ENCODE peak calls at places on chromosomes 13 and 19, in four cellular contexts. V is tibial nerve, N is IMR-90, M is right lobe of liver. D is an unnamed sample.
A peak's percentile ranks its signal among the peaks of the same experiment; 100 is the strongest.

GRCh38 chr13:111962431-111962891 is 104.5 kb upstream of the SOX1 start:
- DNase-seq in M (peak; percentile 46), N (no peak), V (no peak), D (no peak)

GRCh38 chr19:47122359-47123335 is 8.0 kb upstream of the SAE1 start:
- DNase-seq in V (no peak), M (no peak), N (peak; percentile 83), D (no peak)

GRCh38 chr19:17944301-17944700 is 11.5 kb downstream of the CCDC124 start:
- DNase-seq in M (no peak), V (no peak), N (peak; percentile 88), D (peak; percentile 73)

GRCh38 chr19:53993448-53993847 is 2.0 kb downstream of the CACNG6 start:
- DNase-seq in V (no peak), N (no peak), M (no peak), D (no peak)

GRCh38 chr19:45564131-45564780 is 20.3 kb downstream of the OPA3 start:
- DNase-seq in N (no peak), M (no peak), V (no peak), D (no peak)

GRCh38 chr13:89315287-89315686 is 1644.1 kb downstream of the SLITRK5 start:
- DNase-seq in V (no peak), M (no peak), N (no peak), D (no peak)

GRCh38 chr19:6271251-6271650 is 8.5 kb downstream of the MLLT1 start:
- DNase-seq in M (no peak), N (peak; percentile 43), V (no peak), D (no peak)

GRCh38 chr19:48837586-48838191 is 1.4 kb upstream of the HSD17B14 start:
- DNase-seq in M (no peak), N (no peak), V (no peak), D (no peak)

GRCh38 chr19:55813906-55814305 is 17.9 kb downstream of the NLRP11 start:
- DNase-seq in V (no peak), M (no peak), N (no peak), D (no peak)

GRCh38 chr13:111937763-111938375 is 129.1 kb upstream of the SOX1 start:
- DNase-seq in N (no peak), V (no peak), M (no peak), D (peak; percentile 27)

GRCh38 chr13:108877300-108877699 is 247.9 kb downstream of the MYO16 start:
- DNase-seq in M (no peak), N (peak; percentile 51), V (no peak), D (no peak)

GRCh38 chr19:18659281-18660050 is 22.6 kb downstream of the KLHL26 start:
- DNase-seq in V (peak; percentile 34), N (no peak), M (no peak), D (no peak)

DNA sequence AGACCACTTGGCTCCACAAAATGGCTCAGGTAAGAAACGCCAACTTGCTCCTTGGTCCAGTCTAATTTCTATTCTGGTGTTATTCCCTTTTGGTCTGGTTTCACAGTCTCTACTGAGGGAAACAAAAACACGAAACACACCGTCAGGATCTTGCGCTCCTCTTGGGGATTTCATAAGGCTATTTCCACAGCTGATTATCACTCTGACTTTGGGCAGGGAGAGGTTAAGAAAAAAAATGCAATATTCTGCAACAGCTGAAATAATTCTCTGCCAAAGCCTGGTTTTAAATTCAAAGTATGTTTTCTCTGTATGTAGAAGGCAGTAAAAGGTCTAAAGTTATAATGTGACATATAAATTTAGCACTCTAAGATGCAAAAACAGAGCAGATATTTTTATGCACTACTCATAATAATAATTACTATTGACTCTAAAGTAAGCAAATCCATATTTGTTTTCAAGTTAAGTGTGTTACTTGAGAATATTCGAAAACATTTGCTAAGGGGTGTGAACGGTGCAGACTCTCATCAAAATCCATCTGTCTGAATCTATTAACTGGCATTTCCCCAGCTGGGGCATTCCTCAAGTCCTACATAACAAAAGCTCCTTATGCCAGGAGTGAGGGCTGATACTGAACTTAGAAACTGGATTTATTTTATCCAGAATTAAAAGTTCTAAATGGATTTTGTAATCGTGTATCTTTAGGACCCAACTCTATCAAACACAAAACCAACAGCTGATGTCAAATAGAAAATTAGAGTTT is 38.4 kb upstream of the STARD13 start:
- DNase-seq in N (peak; percentile 63), M (no peak), V (no peak), D (no peak)
- H3K4me1 ChIP-seq in N (peaks cover 24% of the 10 kb centered on the region), M (no peaks in the 10 kb centered on the region), V (peaks cover 36% of the 10 kb centered on the region), D (no peaks in the 10 kb centered on the region)

GRCh38 chr19:7376151-7376852 is 27.6 kb downstream of the ARHGEF18 start:
- DNase-seq in N (no peak), V (no peak), M (no peak), D (no peak)

GRCh38 chr19:7370546-7370945 is 21.8 kb downstream of the ARHGEF18 start:
- DNase-seq in V (no peak), M (no peak), N (no peak), D (no peak)

GRCh38 chr19:7372810-7373209 is 24.1 kb downstream of the ARHGEF18 start:
- DNase-seq in V (no peak), M (no peak), N (no peak), D (no peak)

GRCh38 chr19:7371001-7371400 is 22.3 kb downstream of the ARHGEF18 start:
- DNase-seq in N (no peak), M (no peak), V (no peak), D (no peak)

GRCh38 chr19:7373862-7374261 is 25.1 kb downstream of the ARHGEF18 start:
- DNase-seq in V (no peak), N (no peak), M (no peak), D (no peak)
- H3K36me3 ChIP-seq in V (no peaks in the 10 kb centered on the region), N (no peaks in the 10 kb centered on the region), M (no peaks in the 10 kb centered on the region), D (no peaks in the 10 kb centered on the region)

GRCh38 chr19:16897572-16898056 is 8.8 kb downstream of the F2RL3 start:
- DNase-seq in M (peak; percentile 60), V (no peak), N (no peak), D (peak; percentile 89)
- TF ChIP-seq POLR2A in M (no peak), V (peak; percentile 27), N (no peak), D (no peak)

DNA sequence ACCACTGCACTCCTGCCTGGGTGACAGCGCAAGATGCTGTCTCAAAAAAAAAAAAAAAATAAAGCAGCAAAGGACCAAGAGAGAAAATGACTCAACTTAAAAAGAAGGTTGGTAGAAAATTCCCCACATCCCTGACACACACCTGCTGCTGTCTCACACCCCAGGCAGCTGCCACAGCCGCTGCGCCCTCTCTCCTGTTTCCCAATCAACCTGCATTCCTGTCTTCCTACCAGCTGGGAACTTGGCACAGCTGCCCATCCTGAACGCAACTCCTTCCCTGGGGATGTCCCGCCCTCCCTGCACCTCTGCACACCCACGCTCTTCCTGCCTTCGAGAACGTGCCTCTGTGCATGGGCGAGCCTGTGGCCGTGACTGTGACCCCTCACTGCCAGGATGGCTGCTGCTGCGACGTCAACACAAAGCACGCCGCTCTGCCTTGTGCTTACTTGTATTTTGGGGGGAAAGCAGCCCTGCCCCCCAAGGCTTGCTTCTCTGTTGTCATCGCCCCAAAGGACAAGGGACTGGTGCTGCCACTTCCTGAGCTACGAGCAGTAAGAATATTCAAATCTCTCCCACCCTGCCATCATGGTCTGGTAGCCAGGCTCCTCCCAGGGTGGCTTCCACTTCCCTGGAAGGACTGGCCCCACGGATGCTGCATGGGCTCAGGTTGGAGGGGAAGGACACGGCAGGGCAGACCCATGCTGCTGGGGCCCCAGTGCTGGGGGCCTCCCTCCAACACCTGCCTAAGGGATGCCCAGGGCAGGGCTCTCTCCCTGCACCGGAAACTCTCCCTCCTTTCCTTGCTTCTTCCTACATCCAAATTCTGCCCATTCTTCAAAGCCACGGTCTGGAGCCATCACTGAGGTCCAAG is 20.7 kb downstream of the SH3GL1 start:
- DNase-seq in N (peak; percentile 59), M (peak; percentile 90), V (no peak), D (peak; percentile 80)
- H3K4me1 ChIP-seq in N (peaks cover 39% of the 10 kb centered on the region), M (peaks cover 29% of the 10 kb centered on the region), V (peaks cover 92% of the 10 kb centered on the region), D (peaks cover 69% of the 10 kb centered on the region)

GRCh38 chr19:11014403-11014911 is 53.6 kb downstream of the SMARCA4 start:
- DNase-seq in V (no peak), N (no peak), M (no peak), D (no peak)
- H3K36me3 ChIP-seq in V (no peaks in the 10 kb centered on the region), N (peaks cover 81% of the 10 kb centered on the region), M (peaks cover 23% of the 10 kb centered on the region), D (peaks cover 90% of the 10 kb centered on the region)

DNA sequence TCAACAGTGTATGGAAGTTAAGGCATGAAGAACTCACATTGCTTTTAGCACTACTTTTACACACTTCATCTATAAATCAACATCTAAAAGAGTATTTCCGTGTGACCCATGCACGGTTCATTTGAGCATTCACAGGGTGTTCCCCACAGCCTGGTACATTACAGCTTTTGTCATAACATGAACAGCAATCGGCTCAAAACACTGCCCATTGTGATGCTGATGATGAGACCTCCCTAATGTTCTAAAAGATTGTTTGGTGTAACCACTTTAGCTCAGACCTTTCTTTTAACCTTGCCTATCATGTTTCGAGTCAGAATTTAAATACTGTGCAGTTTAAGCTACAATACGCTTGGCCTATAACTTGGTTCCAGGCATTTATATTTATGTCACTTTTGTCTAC is 4.1 kb upstream of the KLF5 start:
- DNase-seq in V (no peak), N (no peak), M (no peak), D (no peak)
- TF ChIP-seq POLR2A in V (no peak), N (no peak), M (no peak), D (no peak)

GRCh38 chr19:30069535-30070197 is 127.6 kb downstream of the URI1 start:
- DNase-seq in V (no peak), N (no peak), M (no peak), D (no peak)

GRCh38 chr19:30070198-30070969 is 128.3 kb downstream of the URI1 start:
- DNase-seq in N (no peak), V (no peak), M (no peak), D (no peak)

GRCh38 chr19:30071871-30072270 is 129.8 kb downstream of the URI1 start:
- DNase-seq in M (no peak), N (no peak), V (no peak), D (no peak)

GRCh38 chr19:30073152-30074000 is 131.3 kb downstream of the URI1 start:
- DNase-seq in N (no peak), M (no peak), V (no peak), D (no peak)

GRCh38 chr19:30070970-30071632 is 129.1 kb downstream of the URI1 start:
- DNase-seq in V (no peak), M (no peak), N (no peak), D (no peak)
- H3K4me1 ChIP-seq in V (peaks cover 10% of the 10 kb centered on the region), M (no peaks in the 10 kb centered on the region), N (no peaks in the 10 kb centered on the region), D (no peaks in the 10 kb centered on the region)

GRCh38 chr19:52206481-52206880 is 16.6 kb downstream of the PPP2R1A start:
- DNase-seq in N (no peak), V (no peak), M (no peak), D (peak; percentile 85)

GRCh38 chr19:52211926-52212571 is 22.2 kb downstream of the PPP2R1A start:
- DNase-seq in N (no peak), V (no peak), M (no peak), D (peak; percentile 9)

GRCh38 chr19:52212572-52213255 is 22.9 kb downstream of the PPP2R1A start:
- DNase-seq in N (no peak), V (no peak), M (no peak), D (no peak)

GRCh38 chr19:52214241-52214640 is 24.4 kb downstream of the PPP2R1A start:
- DNase-seq in V (no peak), M (no peak), N (peak; percentile 10), D (no peak)

DNA sequence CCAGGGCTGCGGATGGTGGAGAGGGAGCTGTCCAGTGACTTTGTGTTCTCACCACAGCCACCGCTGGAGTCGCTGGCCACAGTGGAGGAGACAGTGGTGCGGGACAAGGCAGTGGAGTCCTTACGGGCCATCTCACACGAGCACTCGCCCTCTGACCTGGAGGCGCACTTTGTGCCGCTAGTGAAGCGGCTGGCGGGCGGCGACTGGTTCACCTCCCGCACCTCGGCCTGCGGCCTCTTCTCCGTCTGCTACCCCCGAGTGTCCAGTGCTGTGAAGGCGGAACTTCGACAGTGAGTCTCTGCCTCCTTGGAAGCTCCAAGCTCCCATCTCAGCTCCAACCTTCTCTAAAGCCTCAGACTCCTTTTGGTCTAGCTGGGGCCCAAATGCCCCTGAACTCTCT is 21.4 kb downstream of the PPP2R1A start:
- DNase-seq in V (no peak), M (no peak), N (no peak), D (peak; percentile 14)
- H3K36me3 ChIP-seq in V (no peaks in the 10 kb centered on the region), M (peaks cover 70% of the 10 kb centered on the region), N (peaks cover 84% of the 10 kb centered on the region), D (peaks cover 100% of the 10 kb centered on the region)

D was measured in adrenal gland.